ENCODE peak calls at places on chromosomes 7 and 10, in five cellular contexts. One of them, this sample, is unnamed.

GRCh38 chr10:97407211-97407951 is 6.2 kb upstream of the RRP12 start:
- DNase-seq in astrocyte of the cerebellum: no peak
- DNase-seq in cardiac muscle cell: peak; percentile 84
- DNase-seq in left ventricle myocardium inferior: no peak
- DNase-seq in lower lobe of right lung: peak; percentile 76
- DNase-seq in this sample: peak; percentile 81

GRCh38 chr10:70114902-70115301 is 17.7 kb downstream of the AIFM2 start:
- DNase-seq in astrocyte of the cerebellum: no peak
- DNase-seq in cardiac muscle cell: no peak
- DNase-seq in left ventricle myocardium inferior: no peak
- DNase-seq in lower lobe of right lung: no peak
- DNase-seq in this sample: no peak

GRCh38 chr7:93890464-93891068 is at the start of gene TFPI2:
- DNase-seq in astrocyte of the cerebellum: no peak
- DNase-seq in cardiac muscle cell: peak; percentile 58
- DNase-seq in left ventricle myocardium inferior: peak; percentile 21
- DNase-seq in lower lobe of right lung: peak; percentile 42
- DNase-seq in this sample: no peak

GRCh38 chr10:113222207-113222606 is 272.2 kb downstream of the TCF7L2 start:
- DNase-seq in astrocyte of the cerebellum: no peak
- DNase-seq in cardiac muscle cell: no peak
- DNase-seq in left ventricle myocardium inferior: no peak
- DNase-seq in lower lobe of right lung: no peak
- DNase-seq in this sample: no peak

GRCh38 chr7:144854839-144855424 is 19.1 kb upstream of the TPK1 start:
- DNase-seq in astrocyte of the cerebellum: no peak
- DNase-seq in cardiac muscle cell: peak; percentile 55
- DNase-seq in left ventricle myocardium inferior: no peak
- DNase-seq in lower lobe of right lung: no peak
- DNase-seq in this sample: no peak

GRCh38 chr10:42769653-42770052 is 12.9 kb upstream of the BMS1 start:
- DNase-seq in astrocyte of the cerebellum: no peak
- DNase-seq in cardiac muscle cell: no peak
- DNase-seq in left ventricle myocardium inferior: no peak
- DNase-seq in lower lobe of right lung: no peak
- DNase-seq in this sample: no peak

GRCh38 chr10:72740526-72740925 is 48.6 kb downstream of the MCU start:
- DNase-seq in astrocyte of the cerebellum: peak; percentile 41
- DNase-seq in cardiac muscle cell: peak; percentile 22
- DNase-seq in left ventricle myocardium inferior: peak; percentile 32
- DNase-seq in lower lobe of right lung: no peak
- DNase-seq in this sample: no peak

GRCh38 chr10:75508814-75509306 is 77.4 kb downstream of the LRMDA start:
- DNase-seq in astrocyte of the cerebellum: no peak
- DNase-seq in cardiac muscle cell: peak; percentile 28
- DNase-seq in left ventricle myocardium inferior: no peak
- DNase-seq in lower lobe of right lung: no peak
- DNase-seq in this sample: peak; percentile 75

GRCh38 chr10:109956454-109957091 is 33.3 kb upstream of the XPNPEP1 start:
- DNase-seq in astrocyte of the cerebellum: peak; percentile 9
- DNase-seq in cardiac muscle cell: peak; percentile 30
- DNase-seq in left ventricle myocardium inferior: no peak
- DNase-seq in lower lobe of right lung: no peak
- DNase-seq in this sample: peak; percentile 44

GRCh38 chr10:104449402-104449801 is 95.8 kb downstream of the CFAP58 start:
- DNase-seq in astrocyte of the cerebellum: no peak
- DNase-seq in cardiac muscle cell: no peak
- DNase-seq in left ventricle myocardium inferior: no peak
- DNase-seq in lower lobe of right lung: no peak
- DNase-seq in this sample: no peak

GRCh38 chr10:110739811-110740271 is 95.7 kb downstream of the RBM20 start:
- DNase-seq in astrocyte of the cerebellum: no peak
- DNase-seq in cardiac muscle cell: no peak
- DNase-seq in left ventricle myocardium inferior: no peak
- DNase-seq in lower lobe of right lung: no peak
- DNase-seq in this sample: no peak

GRCh38 chr7:124201768-124202349 is 169.0 kb upstream of the TMEM229A start:
- DNase-seq in astrocyte of the cerebellum: no peak
- DNase-seq in cardiac muscle cell: no peak
- DNase-seq in left ventricle myocardium inferior: no peak
- DNase-seq in lower lobe of right lung: no peak
- DNase-seq in this sample: no peak

GRCh38 chr7:129368389-129368986 is 65.7 kb upstream of the STRIP2 start:
- DNase-seq in astrocyte of the cerebellum: no peak
- DNase-seq in cardiac muscle cell: no peak
- DNase-seq in left ventricle myocardium inferior: no peak
- DNase-seq in lower lobe of right lung: no peak
- DNase-seq in this sample: no peak

GRCh38 chr10:124328514-124329220 is 90.1 kb downstream of the OAT start:
- DNase-seq in astrocyte of the cerebellum: no peak
- DNase-seq in cardiac muscle cell: no peak
- DNase-seq in left ventricle myocardium inferior: no peak
- DNase-seq in lower lobe of right lung: no peak
- DNase-seq in this sample: no peak

GRCh38 chr7:12398186-12398585 is 5.5 kb downstream of the VWDE start:
- DNase-seq in astrocyte of the cerebellum: no peak
- DNase-seq in cardiac muscle cell: no peak
- DNase-seq in left ventricle myocardium inferior: no peak
- DNase-seq in lower lobe of right lung: no peak
- DNase-seq in this sample: no peak

GRCh38 chr7:12403287-12404181 is at the start of gene VWDE:
- DNase-seq in astrocyte of the cerebellum: no peak
- DNase-seq in cardiac muscle cell: peak; percentile 90
- DNase-seq in left ventricle myocardium inferior: no peak
- DNase-seq in lower lobe of right lung: peak; percentile 68
- DNase-seq in this sample: peak; percentile 42

GRCh38 chr7:12402365-12402725 is 1.3 kb downstream of the VWDE start:
- DNase-seq in astrocyte of the cerebellum: no peak
- DNase-seq in cardiac muscle cell: no peak
- DNase-seq in left ventricle myocardium inferior: no peak
- DNase-seq in lower lobe of right lung: no peak
- DNase-seq in this sample: no peak

GRCh38 chr7:12397671-12398070 is 6.0 kb downstream of the VWDE start:
- DNase-seq in astrocyte of the cerebellum: no peak
- DNase-seq in cardiac muscle cell: no peak
- DNase-seq in left ventricle myocardium inferior: no peak
- DNase-seq in lower lobe of right lung: no peak
- DNase-seq in this sample: no peak

DNA sequence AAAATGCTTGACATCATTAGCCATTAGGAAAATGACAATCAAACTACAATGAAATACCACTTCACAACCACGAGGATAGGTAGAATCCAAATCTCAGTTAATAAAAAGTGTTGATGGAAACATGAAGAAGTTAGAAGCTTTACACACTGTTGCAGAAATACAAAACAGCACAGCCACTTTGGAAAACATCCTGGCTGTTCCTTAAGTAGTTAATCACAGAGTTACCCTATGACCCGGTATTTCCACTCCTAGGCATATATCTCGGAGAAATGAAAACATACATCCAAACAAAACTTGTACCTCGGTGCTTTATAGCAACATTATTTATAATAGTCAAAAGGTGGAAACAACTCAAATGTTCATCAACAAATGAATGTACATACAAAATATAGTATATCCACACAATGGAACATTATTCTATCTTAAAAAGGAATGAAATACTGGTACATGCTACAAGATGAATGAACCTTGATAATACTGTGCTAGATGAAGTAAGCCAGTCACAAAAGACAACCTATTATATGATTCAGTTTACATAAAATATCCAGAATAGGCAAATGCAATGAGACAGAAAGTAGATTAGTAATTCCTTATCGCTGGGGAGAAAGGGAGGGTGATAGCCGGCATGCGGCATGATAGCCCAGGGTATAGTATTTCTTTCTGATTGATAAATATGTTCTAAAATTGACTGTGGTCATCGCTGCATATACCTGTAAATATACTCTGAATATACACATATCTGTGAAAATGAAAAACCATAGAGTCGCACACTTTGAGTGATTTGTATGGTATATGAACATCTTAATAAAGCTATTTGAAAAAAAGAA is 1.9 kb downstream of the VWDE start:
- DNase-seq in astrocyte of the cerebellum: no peak
- DNase-seq in cardiac muscle cell: no peak
- DNase-seq in left ventricle myocardium inferior: no peak
- DNase-seq in lower lobe of right lung: no peak
- DNase-seq in this sample: no peak
- H3K4me3 ChIP-seq in astrocyte of the cerebellum: no peak overlapping the region
- H3K4me3 ChIP-seq in cardiac muscle cell: peak overlapping the region; percentile 42
- H3K4me3 ChIP-seq in left ventricle myocardium inferior: no peak overlapping the region
- H3K4me3 ChIP-seq in lower lobe of right lung: no peak overlapping the region
- H3K4me3 ChIP-seq in this sample: no peak overlapping the region

GRCh38 chr7:28017372-28017771 is 163.2 kb downstream of the JAZF1 start:
- DNase-seq in astrocyte of the cerebellum: no peak
- DNase-seq in cardiac muscle cell: no peak
- DNase-seq in left ventricle myocardium inferior: no peak
- DNase-seq in lower lobe of right lung: no peak
- DNase-seq in this sample: no peak

GRCh38 chr7:28016297-28016696 is 164.3 kb downstream of the JAZF1 start:
- DNase-seq in astrocyte of the cerebellum: no peak
- DNase-seq in cardiac muscle cell: no peak
- DNase-seq in left ventricle myocardium inferior: peak; percentile 30
- DNase-seq in lower lobe of right lung: no peak
- DNase-seq in this sample: no peak

GRCh38 chr7:28013019-28013418 is 167.6 kb downstream of the JAZF1 start:
- DNase-seq in astrocyte of the cerebellum: no peak
- DNase-seq in cardiac muscle cell: no peak
- DNase-seq in left ventricle myocardium inferior: no peak
- DNase-seq in lower lobe of right lung: no peak
- DNase-seq in this sample: no peak

GRCh38 chr7:28013441-28013840 is 167.2 kb downstream of the JAZF1 start:
- DNase-seq in astrocyte of the cerebellum: no peak
- DNase-seq in cardiac muscle cell: no peak
- DNase-seq in left ventricle myocardium inferior: no peak
- DNase-seq in lower lobe of right lung: no peak
- DNase-seq in this sample: no peak

DNA sequence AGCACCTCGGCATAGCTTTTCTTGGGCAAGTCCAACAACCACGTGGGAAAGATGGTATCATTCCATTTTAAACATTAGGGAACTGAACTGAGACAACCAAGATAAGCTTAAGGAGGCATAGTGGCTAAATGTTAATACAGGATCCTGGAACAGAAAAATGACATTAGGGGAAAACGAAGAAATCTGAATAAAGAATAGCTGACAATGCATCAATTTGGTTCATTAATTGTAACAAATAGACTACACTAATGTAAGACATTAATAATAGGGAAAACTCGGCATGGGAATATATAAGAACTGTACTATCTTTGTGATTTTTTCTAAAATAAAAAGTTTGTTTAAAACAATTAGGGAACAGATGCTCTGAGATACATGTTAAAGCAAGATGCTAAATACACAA is 165.4 kb downstream of the JAZF1 start:
- DNase-seq in astrocyte of the cerebellum: no peak
- DNase-seq in cardiac muscle cell: no peak
- DNase-seq in left ventricle myocardium inferior: no peak
- DNase-seq in lower lobe of right lung: no peak
- DNase-seq in this sample: no peak
- H3K4me3 ChIP-seq in astrocyte of the cerebellum: no peak overlapping the region
- H3K4me3 ChIP-seq in cardiac muscle cell: no peak overlapping the region
- H3K4me3 ChIP-seq in left ventricle myocardium inferior: no peak overlapping the region
- H3K4me3 ChIP-seq in lower lobe of right lung: no peak overlapping the region
- H3K4me3 ChIP-seq in this sample: no peak overlapping the region

GRCh38 chr10:6145979-6146432 is 56.7 kb upstream of the PFKFB3 start:
- DNase-seq in astrocyte of the cerebellum: no peak
- DNase-seq in cardiac muscle cell: no peak
- DNase-seq in left ventricle myocardium inferior: no peak
- DNase-seq in lower lobe of right lung: no peak
- DNase-seq in this sample: no peak
- H3K4me3 ChIP-seq in astrocyte of the cerebellum: peak overlapping the region; percentile 67
- H3K4me3 ChIP-seq in cardiac muscle cell: peak overlapping the region; percentile 38
- H3K4me3 ChIP-seq in left ventricle myocardium inferior: peak overlapping the region; percentile 98
- H3K4me3 ChIP-seq in lower lobe of right lung: peak overlapping the region; percentile 91
- H3K4me3 ChIP-seq in this sample: no peak overlapping the region

DNA sequence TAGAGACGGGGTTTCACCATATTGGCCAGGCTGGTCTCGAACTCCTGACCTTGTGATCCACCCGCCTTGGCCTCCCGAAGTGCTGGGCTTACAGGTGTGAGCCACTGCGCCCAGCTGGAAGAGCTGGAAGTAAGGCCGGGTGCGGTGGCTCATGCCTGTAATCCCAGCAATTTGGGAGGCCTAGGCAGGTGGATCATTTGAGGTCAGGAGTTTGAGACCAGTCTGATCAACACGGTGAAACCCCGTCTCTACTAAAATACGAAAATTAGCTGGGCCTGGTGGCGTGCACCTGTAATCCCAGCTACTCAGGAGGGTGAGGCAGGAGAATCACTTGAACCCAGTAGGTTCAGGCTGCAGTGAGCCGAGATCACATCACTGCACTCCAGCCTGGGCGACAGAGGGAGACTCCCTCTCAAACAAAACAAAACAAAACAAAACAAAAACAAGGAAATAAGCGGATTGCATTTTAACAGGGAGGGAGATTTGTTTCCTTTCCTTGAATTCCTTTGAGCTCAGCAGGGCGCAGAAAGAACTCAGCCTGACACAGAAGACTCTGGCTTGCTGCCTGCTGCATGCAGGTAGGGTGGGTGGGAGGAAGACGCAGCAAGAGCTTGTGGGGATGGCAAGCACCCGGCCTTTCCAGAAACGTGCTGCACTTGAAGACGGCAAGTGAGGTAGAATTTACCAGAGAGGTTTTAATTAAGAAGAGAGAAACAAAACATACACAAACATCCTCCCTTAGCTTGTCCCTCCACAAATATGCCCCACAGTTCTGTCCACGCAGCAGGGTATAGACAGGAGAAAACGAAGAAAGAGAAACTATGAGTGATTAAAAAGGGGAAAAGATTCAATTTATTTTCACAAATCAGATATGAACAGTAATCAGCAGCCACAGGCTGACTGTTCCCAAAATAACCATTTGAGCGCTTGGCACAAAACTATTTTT is 148.0 kb downstream of the RNF216 start:
- DNase-seq in astrocyte of the cerebellum: no peak
- DNase-seq in cardiac muscle cell: no peak
- DNase-seq in left ventricle myocardium inferior: no peak
- DNase-seq in lower lobe of right lung: no peak
- DNase-seq in this sample: no peak
- H3K4me3 ChIP-seq in astrocyte of the cerebellum: no peak overlapping the region
- H3K4me3 ChIP-seq in cardiac muscle cell: no peak overlapping the region
- H3K4me3 ChIP-seq in left ventricle myocardium inferior: peak overlapping the region; percentile 20
- H3K4me3 ChIP-seq in lower lobe of right lung: peak overlapping the region; percentile 10
- H3K4me3 ChIP-seq in this sample: no peak overlapping the region

GRCh38 chr7:23445326-23445725 is 25.0 kb downstream of the IGF2BP3 start:
- DNase-seq in astrocyte of the cerebellum: no peak
- DNase-seq in cardiac muscle cell: no peak
- DNase-seq in left ventricle myocardium inferior: no peak
- DNase-seq in lower lobe of right lung: no peak
- DNase-seq in this sample: no peak
- H3K4me3 ChIP-seq in astrocyte of the cerebellum: no peak overlapping the region
- H3K4me3 ChIP-seq in cardiac muscle cell: no peak overlapping the region
- H3K4me3 ChIP-seq in left ventricle myocardium inferior: no peak overlapping the region
- H3K4me3 ChIP-seq in lower lobe of right lung: no peak overlapping the region
- H3K4me3 ChIP-seq in this sample: no peak overlapping the region

This sample was measured in Jurkat, Clone E6-1.